ENCODE peak calls at places on chromosome 21, in four cellular contexts. S is CD4-positive, alpha-beta memory T cell; J is GM23248; F is adrenal gland. G is an unnamed sample. For H3K36me3, the result is how much of the 10 kb centered on the place peaks cover.

GRCh38 chr21:41520560-41521442 is 12.8 kb upstream of the TMPRSS2 start:
- DNase-seq in F (no peak), J (no peak), S (no peak), G (no peak)

GRCh38 chr21:15159382-15160020 is 94.7 kb upstream of the NRIP1 start:
- DNase-seq in S (no peak), J (peak), F (no peak), G (no peak)

GRCh38 chr21:17585875-17586450 is 26.7 kb downstream of the BTG3 start:
- DNase-seq in F (peak), S (peak), J (peak), G (no peak)

GRCh38 chr21:30718239-30718909 is at the start of gene KRTAP21-3:
- DNase-seq in F (no peak), J (no peak), S (no peak), G (no peak)

GRCh38 chr21:34836103-34836932 is 167.5 kb downstream of the CLIC6 start:
- DNase-seq in F (peak), S (no peak), J (peak), G (no peak)

GRCh38 chr21:34771512-34772028 is 102.8 kb downstream of the CLIC6 start:
- DNase-seq in F (no peak), J (peak), S (no peak), G (no peak)

GRCh38 chr21:29712818-29713217 is 227.0 kb downstream of the GRIK1 start:
- DNase-seq in S (no peak), J (no peak), F (no peak), G (no peak)

GRCh38 chr21:19510653-19511052 is 1107.1 kb upstream of the TMPRSS15 start:
- DNase-seq in F (no peak), J (no peak), S (no peak), G (no peak)

GRCh38 chr21:38503588-38503987 is 5.3 kb upstream of the ERG start:
- DNase-seq in S (no peak), J (peak), F (peak), G (no peak)

GRCh38 chr21:30779269-30779668 is 24.0 kb upstream of the KRTAP21-1 start:
- DNase-seq in J (no peak), F (no peak), S (no peak), G (no peak)

GRCh38 chr21:27649746-27650145 is 682.9 kb upstream of the ADAMTS5 start:
- DNase-seq in F (no peak), J (peak), S (no peak), G (no peak)

GRCh38 chr21:32096411-32096810 is 182.4 kb downstream of the MIS18A start:
- DNase-seq in S (no peak), F (peak), J (peak), G (no peak)

GRCh38 chr21:35275776-35276175 is 226.7 kb upstream of the RUNX1 start:
- DNase-seq in J (peak), S (no peak), F (no peak), G (no peak)

GRCh38 chr21:29343517-29343916 is 44.8 kb downstream of the BACH1 start:
- DNase-seq in S (no peak), J (peak), F (no peak), G (no peak)

GRCh38 chr21:25834376-25834775 is 99.6 kb downstream of the GABPA start:
- DNase-seq in F (no peak), S (no peak), J (no peak), G (no peak)

GRCh38 chr21:34545079-34545884 is 33.3 kb upstream of the KCNE1 start:
- DNase-seq in S (no peak), F (peak), J (peak), G (no peak)

GRCh38 chr21:17460094-17460493 is 52.7 kb upstream of the CXADR start:
- DNase-seq in J (no peak), F (no peak), S (no peak), G (no peak)

GRCh38 chr21:38820471-38821239 is 14.9 kb downstream of the ETS2 start:
- DNase-seq in S (no peak), F (peak), J (no peak), G (no peak)

GRCh38 chr21:34574984-34575529 is 39.9 kb downstream of the RCAN1 start:
- DNase-seq in J (no peak), S (no peak), F (no peak), G (no peak)

GRCh38 chr21:39430457-39430856 is 15.1 kb downstream of the LCA5L start:
- DNase-seq in S (no peak), F (no peak), J (no peak), G (no peak)

GRCh38 chr21:27741736-27742135 is 774.8 kb upstream of the ADAMTS5 start:
- DNase-seq in F (no peak), S (no peak), J (peak), G (no peak)

GRCh38 chr21:31538821-31539220 is 120.7 kb upstream of the SOD1 start:
- DNase-seq in F (no peak), S (no peak), J (no peak), G (no peak)

GRCh38 chr21:27429612-27430361 is 462.9 kb upstream of the ADAMTS5 start:
- DNase-seq in J (peak), S (no peak), F (no peak), G (no peak)

GRCh38 chr21:30234643-30235042 is 18.7 kb upstream of the CLDN8 start:
- DNase-seq in F (no peak), S (no peak), J (peak), G (no peak)

GRCh38 chr21:16211339-16212303 is 481.8 kb downstream of the USP25 start:
- DNase-seq in S (no peak), J (peak), F (no peak), G (no peak)

GRCh38 chr21:31888936-31889371 is 16.1 kb downstream of the HUNK start:
- DNase-seq in S (no peak), F (no peak), J (peak), G (no peak)

GRCh38 chr21:17466166-17466565 is 46.7 kb upstream of the CXADR start:
- DNase-seq in F (peak), S (no peak), J (peak), G (no peak)

GRCh38 chr21:38596264-38597042 is 98.2 kb upstream of the ERG start:
- DNase-seq in S (no peak), J (peak), F (no peak), G (no peak)

GRCh38 chr21:37821791-37822450 is 94.3 kb downstream of the KCNJ6 start:
- DNase-seq in J (peak), F (no peak), S (no peak), G (no peak)

GRCh38 chr21:39885119-39885848 is 18.0 kb downstream of the PCP4 start:
- DNase-seq in S (no peak), F (no peak), J (no peak), G (no peak)

GRCh38 chr21:15731243-15731613 is 1.4 kb downstream of the USP25 start:
- DNase-seq in J (peak), S (peak), F (no peak), G (no peak)

GRCh38 chr21:37877171-37877570 is 39.1 kb downstream of the KCNJ6 start:
- DNase-seq in F (no peak), J (peak), S (no peak), G (no peak)

GRCh38 chr21:43777953-43778352 is 1.8 kb upstream of the CSTB start:
- DNase-seq in S (no peak), F (no peak), J (no peak), G (no peak)

GRCh38 chr21:29299046-29299905 is 554 bp downstream of the BACH1 start:
- DNase-seq in S (peak), F (peak), J (peak), G (peak)

GRCh38 chr21:28793043-28793442 is 199.6 kb downstream of the LTN1 start:
- DNase-seq in F (no peak), S (no peak), J (peak), G (no peak)

GRCh38 chr21:38955495-38955894 is 149.8 kb downstream of the ETS2 start:
- DNase-seq in J (peak), F (no peak), S (no peak), G (no peak)

GRCh38 chr21:16419188-16419874 is 689.5 kb downstream of the USP25 start:
- DNase-seq in J (peak), F (peak), S (no peak), G (no peak)

GRCh38 chr21:31397939-31398338 is 53.9 kb upstream of the TIAM1 start:
- DNase-seq in S (peak), J (no peak), F (no peak), G (no peak)

GRCh38 chr21:31343680-31344480 is at the start of gene TIAM1:
- DNase-seq in S (no peak), J (peak), F (peak), G (no peak)

GRCh38 chr21:45113543-45113942 is 39.2 kb downstream of the ADARB1 start:
- DNase-seq in F (no peak), J (no peak), S (no peak), G (no peak)

GRCh38 chr21:45109831-45110492 is 35.6 kb downstream of the ADARB1 start:
- DNase-seq in J (no peak), S (peak), F (no peak), G (no peak)

GRCh38 chr21:45110873-45111624 is 36.7 kb downstream of the ADARB1 start:
- DNase-seq in F (no peak), S (no peak), J (no peak), G (no peak)

GRCh38 chr21:45112371-45112770 is 38.0 kb downstream of the ADARB1 start:
- DNase-seq in J (peak), F (no peak), S (no peak), G (no peak)

DNA sequence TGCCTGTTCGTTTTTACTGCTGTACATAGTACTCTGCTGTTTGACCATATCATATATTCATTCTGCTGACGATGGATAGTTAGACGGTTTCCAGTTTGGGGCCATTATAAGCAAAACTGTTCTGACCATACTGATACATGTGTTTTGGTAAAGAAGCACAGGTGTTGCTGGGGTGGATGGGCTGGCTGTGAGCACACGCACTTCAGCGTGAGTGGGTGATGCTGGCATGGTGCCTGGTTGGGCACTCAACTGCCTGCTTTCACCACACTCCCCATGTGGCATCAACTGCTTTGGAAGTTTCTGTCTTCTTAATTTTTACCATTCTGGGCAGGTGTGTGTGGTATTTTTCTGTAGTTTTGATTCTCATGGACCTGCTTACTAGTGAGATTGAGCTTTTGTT is 37.3 kb downstream of the ADARB1 start:
- DNase-seq in J (no peak), F (no peak), S (no peak), G (no peak)
- H3K27ac ChIP-seq in J (no peak), F (no peak), S (no peak), G (no peak)

GRCh38 chr21:45868488-45868887 is 113.1 kb upstream of the COL6A1 start:
- DNase-seq in F (no peak), S (no peak), J (no peak), G (no peak)
- H3K4me3 ChIP-seq in F (no peak), S (no peak), J (no peak), G (no peak)

GRCh38 chr21:46503922-46504539 is 45.3 kb downstream of the DIP2A start:
- DNase-seq in F (no peak), S (no peak), J (no peak), G (no peak)

GRCh38 chr21:46500224-46500861 is 41.7 kb downstream of the DIP2A start:
- DNase-seq in F (no peak), J (peak), S (peak), G (peak)

GRCh38 chr21:46493828-46494227 is 35.1 kb downstream of the DIP2A start:
- DNase-seq in F (no peak), J (no peak), S (no peak), G (no peak)

GRCh38 chr21:46492851-46493250 is 34.2 kb downstream of the DIP2A start:
- DNase-seq in F (no peak), J (no peak), S (no peak), G (no peak)

GRCh38 chr21:46498335-46499050 is 39.8 kb downstream of the DIP2A start:
- DNase-seq in F (no peak), S (no peak), J (no peak), G (no peak)
- H3K36me3 ChIP-seq in F (under half), S (under half), J (under half), G (under half)

DNA sequence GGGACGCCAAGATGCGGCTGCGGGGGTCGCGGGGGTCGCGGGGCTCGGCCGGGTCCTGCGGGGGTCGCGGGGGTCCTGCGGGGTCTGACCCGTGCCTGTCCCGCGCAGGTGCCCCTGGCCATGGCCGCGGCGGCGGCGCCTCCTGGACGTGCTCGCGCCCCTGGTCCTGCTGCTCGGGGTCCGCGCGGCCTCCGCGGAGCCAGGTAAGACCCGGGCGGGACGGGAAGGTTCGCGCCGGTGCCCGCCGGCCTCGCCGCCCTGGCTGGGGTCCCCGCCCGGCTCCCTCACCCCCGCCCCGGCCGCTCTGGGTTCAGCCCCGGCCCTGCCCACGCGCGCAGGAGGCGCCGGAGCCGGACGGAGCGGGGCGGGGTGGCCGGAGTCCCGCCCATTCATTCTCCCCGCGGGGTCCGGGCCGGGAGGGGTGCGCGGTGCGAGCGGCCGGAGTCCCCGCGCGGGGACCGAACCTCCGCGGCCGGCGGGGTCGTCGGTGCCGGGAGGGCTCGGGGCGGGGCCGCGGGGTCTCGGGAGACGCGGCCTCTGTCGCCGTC is 380 bp downstream of the COL18A1 start:
- DNase-seq in F (peak), S (no peak), J (peak), G (peak)
- H3K27ac ChIP-seq in F (peak), S (no peak), J (no peak), G (no peak)

DNA sequence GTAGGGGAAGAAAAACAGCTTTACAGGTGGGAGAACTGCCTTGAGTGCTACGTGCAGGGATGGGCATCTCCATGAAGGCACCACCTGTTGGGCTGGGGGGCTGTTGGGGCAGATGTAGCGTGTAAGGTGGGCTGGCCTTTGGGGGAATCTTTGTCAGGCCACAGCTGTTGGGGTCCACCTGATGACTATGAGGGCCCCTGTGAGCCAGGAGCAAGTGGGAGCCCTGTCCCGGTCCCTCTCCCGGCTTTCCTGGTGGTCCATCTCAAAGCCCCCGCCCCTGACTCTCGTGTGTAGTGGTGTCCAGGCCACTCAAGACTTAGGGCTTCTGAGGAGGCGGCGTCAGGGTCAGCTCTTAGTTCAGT is 13.5 kb downstream of the SLC37A1 start:
- DNase-seq in S (no peak), J (no peak), F (no peak), G (no peak)
- H3K4me3 ChIP-seq in S (peak), J (no peak), F (no peak), G (peak)

DNA sequence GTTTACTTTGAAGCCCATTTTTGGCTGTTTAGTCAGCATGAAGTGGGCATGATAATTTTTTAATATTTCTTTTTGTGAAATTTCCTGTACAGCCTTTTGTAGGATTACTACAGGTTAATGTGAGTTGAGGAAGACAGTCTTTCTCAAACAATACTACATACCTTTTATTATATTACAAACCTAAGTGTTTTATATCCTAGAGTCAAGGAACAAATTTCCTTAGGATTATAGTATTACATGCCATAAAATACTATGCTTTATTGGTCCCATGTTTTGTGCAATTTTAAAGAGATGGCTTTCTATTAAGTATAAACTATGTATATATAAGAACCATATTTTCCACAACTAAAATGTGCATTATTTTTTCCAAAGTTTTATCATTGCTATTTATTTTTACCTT is 9.2 kb upstream of the CHAF1B start:
- DNase-seq in S (no peak), J (no peak), F (no peak), G (no peak)
- H3K36me3 ChIP-seq in S (under half), J (half or more), F (under half), G (under half)

GRCh38 chr21:33441489-33442477 is 38.0 kb downstream of the TMEM50B start:
- DNase-seq in F (peak), J (peak), S (no peak), G (no peak)
- H3K27ac ChIP-seq in F (no peak), J (peak), S (no peak), G (no peak)